ENCODE peak calls at places on chromosomes 16 and 17, in seven cellular contexts. K is WTC11, S is AG09309, T is mucosa of descending colon, C is epithelial cell of esophagus, U is tibial nerve, Y is RWPE1. M is an unnamed sample.

GRCh38 chr16:71383054-71383773 is 24.7 kb downstream of the CALB2 start:
- DNase-seq in K (no peak), S (peak), T (no peak), C (peak), U (no peak), Y (no peak), M (no peak)

GRCh38 chr16:2471016-2471652 is at the start of gene NTN3:
- DNase-seq in K (peak), S (no peak), T (peak), C (peak), U (no peak), Y (no peak), M (peak)

GRCh38 chr17:48746916-48747444 is 18.4 kb upstream of the HOXB13 start:
- DNase-seq in K (no peak), S (no peak), T (no peak), C (no peak), U (no peak), Y (no peak), M (no peak)

GRCh38 chr17:27559996-27560481 is 70.9 kb upstream of the LGALS9 start:
- DNase-seq in K (no peak), S (no peak), T (peak), C (peak), U (peak), Y (peak), M (no peak)

GRCh38 chr16:8199390-8199789 is 390.9 kb downstream of the TMEM114 start:
- DNase-seq in K (no peak), S (no peak), T (no peak), C (no peak), U (no peak), Y (no peak), M (no peak)

GRCh38 chr16:89320717-89321501 is 103.4 kb downstream of the ZNF778 start:
- DNase-seq in K (peak), S (no peak), T (peak), C (peak), U (no peak), Y (peak), M (peak)

GRCh38 chr17:64005734-64006167 is 7.6 kb downstream of the PRR29 start:
- DNase-seq in K (no peak), S (no peak), T (no peak), C (no peak), U (no peak), Y (no peak), M (no peak)

GRCh38 chr17:15351925-15352324 is 10.5 kb upstream of the TEKT3 start:
- DNase-seq in K (no peak), S (peak), T (no peak), C (peak), U (peak), Y (peak), M (no peak)

GRCh38 chr17:73103661-73104335 is 11.3 kb upstream of the SLC39A11 start:
- DNase-seq in K (no peak), S (no peak), T (no peak), C (peak), U (no peak), Y (no peak), M (no peak)

GRCh38 chr17:17883801-17884200 is 47.0 kb upstream of the SREBF1 start:
- DNase-seq in K (no peak), S (no peak), T (no peak), C (no peak), U (no peak), Y (no peak), M (no peak)

GRCh38 chr17:41500131-41500911 is 5.1 kb downstream of the KRT13 start:
- DNase-seq in K (no peak), S (no peak), T (no peak), C (peak), U (no peak), Y (peak), M (no peak)

DNA sequence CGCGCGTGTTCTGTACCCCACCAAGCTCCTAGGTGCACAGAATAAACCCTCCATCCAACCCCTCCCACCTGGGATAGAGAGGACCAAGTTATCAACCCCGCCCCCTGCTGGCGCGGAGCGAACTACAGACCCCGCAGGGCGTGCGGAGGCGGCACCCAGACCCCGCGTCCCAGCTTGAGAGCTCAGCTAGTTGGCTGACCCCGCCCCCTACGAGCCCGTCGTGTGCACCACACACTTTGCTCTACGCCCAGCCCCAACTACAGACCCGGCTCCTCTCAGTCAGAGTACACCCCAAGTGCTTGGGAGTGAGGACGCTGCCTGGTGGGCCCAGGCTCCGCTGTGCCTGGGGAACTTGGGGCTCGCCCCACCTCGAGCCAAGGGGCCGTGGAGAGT is 1.5 kb downstream of the GRIN2A start:
- DNase-seq in K (peak), S (no peak), T (peak), C (no peak), U (no peak), Y (no peak), M (no peak)
- TF ChIP-seq CTCF in K (peak), S (peak), T (no peak), C (no peak), U (no peak), Y (no peak), M (no peak)

DNA sequence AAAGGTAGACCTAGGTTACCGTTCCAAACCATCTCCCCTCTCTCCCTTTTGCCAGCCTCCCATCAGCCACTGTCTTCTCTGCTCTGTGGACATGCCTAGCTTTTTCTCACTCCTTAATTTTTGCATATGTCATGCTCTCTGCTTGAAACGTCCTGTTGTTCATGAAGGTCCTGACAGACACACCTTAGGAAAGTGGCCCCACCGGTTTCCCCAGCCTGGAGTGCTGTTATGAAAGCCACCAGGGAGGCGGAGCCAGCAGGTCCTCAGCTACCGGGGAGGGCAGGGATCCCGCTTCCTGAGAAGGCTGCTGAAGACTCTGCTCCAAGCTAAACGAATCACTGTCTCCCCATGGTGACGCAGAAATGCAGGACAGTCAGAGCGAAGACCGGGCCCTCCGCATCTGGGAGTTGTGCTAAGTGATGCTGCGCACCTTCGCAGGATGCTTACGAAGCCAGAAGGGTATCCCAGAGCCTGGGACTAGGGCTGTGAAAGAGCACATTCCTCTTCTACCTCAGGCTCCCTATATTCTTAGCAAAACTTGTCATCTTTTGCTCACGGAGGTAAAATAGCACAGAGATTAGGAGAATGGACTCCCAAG is 2.3 kb upstream of the SLC16A11 start:
- DNase-seq in K (peak), S (no peak), T (peak), C (peak), U (no peak), Y (peak), M (no peak)
- TF ChIP-seq CTCF in K (no peak), S (no peak), T (no peak), C (no peak), U (no peak), Y (peak), M (no peak)

DNA sequence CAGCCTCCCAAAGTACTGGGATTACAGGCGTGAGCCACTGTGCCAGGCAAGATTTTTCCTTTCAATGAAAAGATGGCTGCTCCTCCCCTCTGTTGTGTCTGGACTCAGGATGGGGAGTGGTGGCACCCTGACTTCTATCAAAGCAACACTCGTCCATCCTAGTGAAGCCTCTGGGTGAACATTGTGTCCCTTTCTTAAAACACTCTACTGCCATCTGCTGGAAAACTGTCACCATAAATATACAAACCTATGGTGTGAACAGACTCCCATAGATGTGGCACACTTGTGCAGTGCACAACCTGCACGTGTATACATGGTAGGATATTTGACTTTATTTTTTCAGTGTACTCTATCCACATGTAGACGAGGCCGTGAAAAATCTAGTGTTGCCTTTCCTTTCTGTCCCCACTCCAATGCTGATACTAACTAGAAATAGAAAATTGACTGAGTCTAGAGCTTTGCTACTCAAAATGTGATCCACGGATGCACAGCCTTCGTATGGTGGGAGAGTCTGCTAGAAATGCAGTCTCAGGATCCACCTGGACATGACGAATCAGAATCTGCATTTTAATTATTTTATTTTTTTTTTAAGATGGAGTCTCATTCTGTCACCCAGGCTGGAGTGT is 55.9 kb upstream of the PLCG2 start:
- DNase-seq in K (no peak), S (peak), T (no peak), C (peak), U (peak), Y (peak), M (no peak)
- TF ChIP-seq CTCF in K (no peak), S (peak), T (peak), C (peak), U (peak), Y (peak), M (peak)

DNA sequence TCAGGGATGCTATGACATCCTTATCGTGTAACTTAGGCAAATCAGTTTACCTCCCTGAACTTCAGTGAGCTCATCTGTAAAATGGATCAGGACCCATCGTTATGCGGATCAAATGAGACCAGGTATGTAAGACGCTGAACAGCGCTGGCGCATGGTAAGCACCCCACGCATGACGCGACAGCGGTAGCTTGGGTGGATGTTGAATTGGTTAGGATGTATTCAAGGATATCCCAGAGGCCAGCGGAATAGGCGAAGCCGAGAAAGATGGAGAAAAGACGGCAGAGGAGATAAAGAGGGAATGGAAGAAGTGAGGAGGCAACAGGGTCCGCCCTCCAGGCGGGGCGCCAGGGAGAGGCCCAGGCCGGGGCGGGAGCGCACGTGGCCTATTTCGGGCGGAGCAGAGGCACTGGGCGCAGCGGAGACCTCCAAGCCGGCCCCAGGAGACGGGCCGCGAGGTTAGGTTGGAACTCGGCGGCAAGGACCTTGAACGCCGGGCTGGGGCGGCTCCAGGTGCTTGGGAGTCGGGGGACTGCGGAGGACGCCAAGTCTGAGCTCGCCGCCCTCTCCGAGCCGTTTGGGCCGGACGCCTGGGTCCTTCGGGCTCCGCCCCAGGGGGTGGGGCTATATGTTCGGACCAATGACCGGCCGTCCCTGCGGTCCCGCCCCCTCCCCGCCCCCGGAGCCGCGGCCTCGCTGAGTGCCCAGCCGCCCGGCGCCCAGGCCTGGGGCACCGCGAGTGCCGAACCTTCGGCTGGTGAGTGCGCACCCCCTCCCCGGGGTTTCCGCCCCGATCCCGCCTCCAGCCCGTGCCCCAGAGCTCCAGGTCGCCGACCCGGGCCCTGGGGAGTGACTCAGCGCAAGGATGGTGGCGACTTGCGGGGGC is at the start of gene ZNF771:
- DNase-seq in K (peak), S (no peak), T (peak), C (peak), U (peak), Y (peak), M (peak)
- TF ChIP-seq CTCF in K (no peak), S (no peak), T (no peak), C (no peak), U (peak), Y (no peak), M (peak)

GRCh38 chr17:75065562-75066151 is 18.6 kb downstream of the KCTD2 start:
- DNase-seq in K (no peak), S (no peak), T (no peak), C (peak), U (no peak), Y (no peak), M (no peak)

GRCh38 chr17:75067856-75068255 is 19.9 kb upstream of the SLC16A5 start:
- DNase-seq in K (no peak), S (no peak), T (no peak), C (no peak), U (no peak), Y (no peak), M (peak)

GRCh38 chr17:75073618-75074047 is 14.1 kb upstream of the SLC16A5 start:
- DNase-seq in K (no peak), S (peak), T (peak), C (no peak), U (no peak), Y (no peak), M (no peak)

GRCh38 chr17:75068750-75069149 is 19.0 kb upstream of the SLC16A5 start:
- DNase-seq in K (no peak), S (no peak), T (no peak), C (no peak), U (no peak), Y (no peak), M (no peak)

GRCh38 chr17:75069783-75070182 is 18.0 kb upstream of the SLC16A5 start:
- DNase-seq in K (no peak), S (no peak), T (peak), C (peak), U (no peak), Y (peak), M (peak)
- TF ChIP-seq CTCF in K (no peak), S (peak), T (no peak), C (peak), U (peak), Y (peak), M (peak)

GRCh38 chr16:88087517-88087877 is 136.3 kb downstream of the BANP start:
- DNase-seq in K (no peak), S (no peak), T (no peak), C (no peak), U (no peak), Y (no peak), M (no peak)
- TF ChIP-seq CTCF in K (no peak), S (no peak), T (no peak), C (no peak), U (no peak), Y (no peak), M (no peak)

M was measured in chondrocyte.